ENCODE peak calls at places on chromosomes 11 and 22, in six cellular contexts. O is tibial nerve, Y is A549, Z is ovary, U is upper lobe of left lung, X is sigmoid colon. Q is an unnamed sample.

GRCh38 chr22:48084041-48084748 is 1321.7 kb downstream of the TBC1D22A start:
- DNase-seq in O (no peak), Y (no peak), Z (no peak), U (peak), X (peak), Q (no peak)

GRCh38 chr11:12280838-12281565 is 96.4 kb upstream of the PARVA start:
- DNase-seq in O (no peak), Y (no peak), Z (no peak), U (peak), X (no peak), Q (no peak)

GRCh38 chr22:37545703-37546435 is 14.4 kb upstream of the CDC42EP1 start:
- DNase-seq in O (peak), Y (peak), Z (peak), U (peak), X (peak), Q (peak)

GRCh38 chr22:39820266-39820665 is 73.3 kb downstream of the ENTHD1 start:
- DNase-seq in O (no peak), Y (peak), Z (no peak), U (no peak), X (no peak), Q (no peak)

GRCh38 chr22:23832226-23833016 is 6.4 kb downstream of the DERL3 start:
- DNase-seq in O (no peak), Y (no peak), Z (peak), U (no peak), X (peak), Q (no peak)

GRCh38 chr11:107218123-107219084 is 200.1 kb upstream of the GUCY1A2 start:
- DNase-seq in O (no peak), Y (no peak), Z (no peak), U (no peak), X (no peak), Q (no peak)

GRCh38 chr11:71477637-71478011 is 24.6 kb downstream of the NADSYN1 start:
- DNase-seq in O (no peak), Y (no peak), Z (no peak), U (no peak), X (no peak), Q (no peak)

GRCh38 chr11:10654211-10655150 is 39.1 kb downstream of the IRAG1 start:
- DNase-seq in O (no peak), Y (peak), Z (no peak), U (no peak), X (peak), Q (no peak)

GRCh38 chr11:15418887-15419286 is 304.2 kb downstream of the INSC start:
- DNase-seq in O (no peak), Y (no peak), Z (no peak), U (no peak), X (no peak), Q (no peak)

GRCh38 chr11:115963170-115963569 is 459.0 kb upstream of the CADM1 start:
- DNase-seq in O (no peak), Y (no peak), Z (no peak), U (no peak), X (no peak), Q (no peak)

GRCh38 chr11:70834277-70834940 is 418.0 kb downstream of the SHANK2 start:
- DNase-seq in O (no peak), Y (no peak), Z (no peak), U (no peak), X (no peak), Q (no peak)

GRCh38 chr22:50245214-50246072 is 620 bp upstream of the TUBGCP6 start:
- DNase-seq in O (no peak), Y (no peak), Z (peak), U (peak), X (no peak), Q (no peak)

GRCh38 chr11:122850076-122850631 is 11.9 kb downstream of the CRTAM start:
- DNase-seq in O (no peak), Y (no peak), Z (no peak), U (no peak), X (no peak), Q (peak)

GRCh38 chr11:34521265-34521664 is 7.7 kb upstream of the ELF5 start:
- DNase-seq in O (no peak), Y (no peak), Z (no peak), U (no peak), X (no peak), Q (no peak)

GRCh38 chr11:88183233-88183632 is 8.0 kb upstream of the RAB38 start:
- DNase-seq in O (no peak), Y (no peak), Z (no peak), U (no peak), X (no peak), Q (no peak)

GRCh38 chr11:69460540-69461257 is 20.8 kb upstream of the LINC01488 start:
- DNase-seq in O (no peak), Y (no peak), Z (no peak), U (no peak), X (no peak), Q (no peak)

GRCh38 chr22:38411016-38411415 is 44.0 kb downstream of the KCNJ4 start:
- DNase-seq in O (no peak), Y (no peak), Z (no peak), U (no peak), X (peak), Q (peak)

GRCh38 chr11:132561937-132562336 is 970.4 kb downstream of the OPCML start:
- DNase-seq in O (no peak), Y (no peak), Z (no peak), U (no peak), X (no peak), Q (no peak)

GRCh38 chr11:4484310-4484709 is 1.9 kb downstream of the OR52K1 start:
- DNase-seq in O (no peak), Y (no peak), Z (no peak), U (no peak), X (no peak), Q (no peak)

GRCh38 chr11:109229682-109230081 is 192.3 kb upstream of the C11orf87 start:
- DNase-seq in O (no peak), Y (no peak), Z (no peak), U (no peak), X (no peak), Q (no peak)

DNA sequence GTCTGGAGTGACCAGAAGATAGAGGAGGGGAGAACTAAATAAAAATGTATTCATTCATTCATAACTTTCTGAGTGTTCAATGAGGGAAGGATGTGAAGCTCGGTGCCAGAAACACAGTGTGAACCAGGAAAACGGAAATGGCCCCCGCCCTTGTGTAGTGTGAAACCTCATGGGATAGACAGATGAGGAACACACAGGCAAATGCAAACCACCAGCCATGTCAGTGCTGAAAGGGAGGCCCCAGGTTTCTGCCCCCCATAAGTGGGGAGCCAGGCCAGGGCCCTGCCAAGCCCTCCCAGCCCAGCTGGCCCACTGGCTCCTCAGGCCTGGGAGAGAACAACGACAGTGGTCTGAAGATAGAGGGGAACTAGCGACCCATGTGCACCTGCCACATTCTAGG is 30.5 kb downstream of the LARGE1 start:
- DNase-seq in O (no peak), Y (no peak), Z (no peak), U (peak), X (no peak), Q (no peak)
- TF ChIP-seq POLR2A in O (no peak), Y (no peak), Z (no peak), U (no peak), X (no peak), Q (no peak)

GRCh38 chr11:1389103-1389931 is 417 bp upstream of the BRSK2 start:
- DNase-seq in O (peak), Y (peak), Z (peak), U (peak), X (peak), Q (peak)

GRCh38 chr11:1389932-1390587 is at the start of gene BRSK2:
- DNase-seq in O (no peak), Y (no peak), Z (peak), U (peak), X (no peak), Q (no peak)

GRCh38 chr11:1387521-1387920 is 2.2 kb upstream of the BRSK2 start:
- DNase-seq in O (no peak), Y (no peak), Z (peak), U (peak), X (no peak), Q (no peak)

GRCh38 chr11:1387961-1388762 is 1.6 kb upstream of the BRSK2 start:
- DNase-seq in O (no peak), Y (no peak), Z (peak), U (peak), X (no peak), Q (no peak)

DNA sequence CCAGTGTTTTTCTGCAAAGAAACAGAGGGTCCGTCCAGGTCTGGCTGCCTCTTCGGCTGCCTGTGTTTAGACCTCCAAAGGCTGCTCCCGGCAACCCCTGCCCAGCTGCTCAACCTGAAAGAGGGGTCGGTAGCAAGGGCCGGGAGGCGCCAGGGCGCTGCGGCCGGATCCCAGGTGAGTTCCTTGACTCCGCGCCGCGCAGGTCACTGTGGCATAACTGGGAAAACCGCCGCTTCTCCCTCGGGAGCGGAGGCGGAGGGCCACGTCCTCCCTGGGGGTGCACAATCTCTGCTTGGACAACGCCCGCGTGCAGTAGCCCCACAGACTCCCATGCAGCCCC is 1.0 kb upstream of the BRSK2 start:
- DNase-seq in O (no peak), Y (no peak), Z (no peak), U (no peak), X (no peak), Q (no peak)
- H3K4me3 ChIP-seq in O (peak), Y (peak), Z (peak), U (peak), X (peak), Q (peak)

GRCh38 chr11:1844221-1845094 is 5.7 kb downstream of the TNNI2 start:
- DNase-seq in O (no peak), Y (no peak), Z (no peak), U (peak), X (no peak), Q (no peak)
- TF ChIP-seq EP300 in O (no peak), Y (no peak), Z (no peak), U (no peak), X (no peak), Q (no peak)

GRCh38 chr22:18110194-18110943 is at the start of gene TUBA8:
- DNase-seq in O (no peak), Y (no peak), Z (peak), U (peak), X (no peak), Q (no peak)
- TF ChIP-seq POLR2A in O (peak), Y (no peak), Z (no peak), U (no peak), X (no peak), Q (no peak)

DNA sequence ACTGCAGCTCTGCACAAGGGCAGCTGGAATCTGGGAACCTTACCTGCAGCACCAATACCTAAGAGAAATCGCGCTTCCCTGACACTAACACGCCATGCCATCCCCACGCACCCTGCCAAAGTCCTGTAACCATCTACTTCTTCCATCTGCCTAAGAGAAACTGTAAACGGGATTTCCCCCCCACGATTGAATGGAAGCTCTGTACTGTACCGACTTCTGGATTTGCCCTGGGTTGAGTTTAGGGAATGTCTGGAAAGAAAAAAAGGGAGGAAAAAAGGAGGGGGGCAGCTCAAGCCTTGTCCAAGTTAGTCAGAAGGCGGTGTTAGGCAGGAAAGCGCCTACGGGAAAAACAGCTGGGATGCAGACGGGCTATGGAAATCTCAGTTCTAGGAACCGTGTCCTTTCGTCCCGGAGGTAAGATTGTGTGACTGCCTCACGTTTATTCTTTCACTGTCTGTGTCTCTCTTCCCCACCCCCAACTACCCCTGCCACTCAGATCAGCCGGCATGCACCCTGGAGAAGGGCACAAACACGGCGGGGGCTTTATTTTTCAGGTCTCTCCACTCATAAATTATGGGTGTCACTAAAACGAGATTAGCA is 125.5 kb upstream of the C11orf58 start:
- DNase-seq in O (no peak), Y (no peak), Z (no peak), U (no peak), X (no peak), Q (no peak)
- H3K4me3 ChIP-seq in O (peak), Y (peak), Z (peak), U (peak), X (peak), Q (peak)

GRCh38 chr11:130653838-130654601 is 205.6 kb downstream of the ADAMTS15 start:
- DNase-seq in O (peak), Y (no peak), Z (peak), U (no peak), X (peak), Q (peak)
- TF ChIP-seq EP300 in O (peak), Y (no peak), Z (no peak), U (no peak), X (no peak), Q (peak)

GRCh38 chr11:118791015-118791960 is at the start of gene DDX6:
- DNase-seq in O (peak), Y (peak), Z (peak), U (peak), X (peak), Q (peak)
- TF ChIP-seq POLR2A in O (peak), Y (peak), Z (peak), U (peak), X (peak), Q (peak)

GRCh38 chr11:65719887-65720236 is 736 bp downstream of the RNASEH2C start:
- DNase-seq in O (no peak), Y (no peak), Z (peak), U (no peak), X (no peak), Q (no peak)

GRCh38 chr11:65716774-65717405 is 3.7 kb downstream of the RNASEH2C start:
- DNase-seq in O (no peak), Y (no peak), Z (no peak), U (no peak), X (no peak), Q (no peak)

GRCh38 chr11:65718964-65719492 is 1.6 kb downstream of the RNASEH2C start:
- DNase-seq in O (no peak), Y (no peak), Z (peak), U (peak), X (no peak), Q (no peak)

GRCh38 chr11:65717906-65718305 is 2.7 kb downstream of the RNASEH2C start:
- DNase-seq in O (no peak), Y (no peak), Z (no peak), U (no peak), X (no peak), Q (no peak)

DNA sequence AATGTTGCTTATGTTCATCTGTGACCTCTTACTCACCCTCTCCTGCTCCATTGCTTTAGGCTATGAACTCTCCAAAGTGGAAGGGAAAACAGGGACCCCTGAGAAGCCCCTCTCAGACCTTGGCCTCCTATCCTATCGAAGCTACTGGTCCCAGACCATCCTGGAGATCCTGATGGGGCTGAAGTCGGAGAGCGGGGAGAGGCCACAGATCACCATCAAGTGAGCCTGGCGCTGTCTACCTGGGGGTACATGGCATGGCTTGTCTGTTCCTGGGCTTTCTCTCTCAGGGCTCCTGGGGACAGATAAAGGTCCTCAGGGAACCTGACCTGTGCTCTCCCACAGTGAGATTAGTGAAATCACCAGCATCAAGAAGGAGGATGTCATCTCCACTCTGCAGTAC is 2.1 kb downstream of the RNASEH2C start:
- DNase-seq in O (no peak), Y (no peak), Z (no peak), U (no peak), X (no peak), Q (no peak)
- H3K4me3 ChIP-seq in O (peak), Y (no peak), Z (no peak), U (peak), X (no peak), Q (no peak)

DNA sequence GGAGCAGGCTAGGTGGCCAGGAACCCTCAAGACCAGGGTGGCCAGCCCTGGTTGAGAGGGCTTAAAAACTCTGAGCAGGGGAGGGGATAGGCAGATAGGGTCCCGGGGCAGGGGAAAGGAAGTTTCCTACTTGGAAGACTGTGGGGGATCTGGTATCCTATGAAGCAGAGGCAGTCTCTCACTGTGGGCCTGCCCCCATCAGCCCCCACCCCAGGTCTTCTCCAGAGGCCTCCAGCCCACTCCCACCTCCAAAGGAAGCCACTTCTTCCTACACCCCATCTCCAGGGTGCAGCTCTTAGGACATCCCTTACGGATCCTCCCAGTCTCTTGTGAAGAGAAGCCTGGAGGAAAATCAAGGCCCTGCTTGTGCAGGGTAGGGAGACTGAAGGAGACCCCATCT is 16.3 kb downstream of the SCN4B start:
- DNase-seq in O (no peak), Y (no peak), Z (no peak), U (no peak), X (peak), Q (no peak)
- TF ChIP-seq EP300 in O (no peak), Y (no peak), Z (no peak), U (no peak), X (no peak), Q (no peak)

Q was measured in esophagus muscularis mucosa.